ENCODE peak calls at places on chromosomes 7 and 10, in five cellular contexts. One of them, this sample, is unnamed.

GRCh38 chr10:70587045-70587658 is 15.4 kb downstream of the PRF1 start:
- DNase-seq in PC-9: no peak
- DNase-seq in dorsolateral prefrontal cortex: no peak
- DNase-seq in heart right ventricle: no peak
- DNase-seq in uterus: no peak
- DNase-seq in this sample: no peak

GRCh38 chr7:3332308-3332707 is 31.3 kb downstream of the SDK1 start:
- DNase-seq in PC-9: no peak
- DNase-seq in heart right ventricle: no peak
- DNase-seq in dorsolateral prefrontal cortex: no peak
- DNase-seq in uterus: no peak
- DNase-seq in this sample: no peak

GRCh38 chr7:87935373-87935706 is 1.3 kb downstream of the ADAM22 start:
- DNase-seq in dorsolateral prefrontal cortex: no peak
- DNase-seq in PC-9: no peak
- DNase-seq in uterus: no peak
- DNase-seq in heart right ventricle: no peak
- DNase-seq in this sample: no peak

GRCh38 chr7:116290740-116291139 is 80.4 kb downstream of the TES start:
- DNase-seq in PC-9: no peak
- DNase-seq in dorsolateral prefrontal cortex: no peak
- DNase-seq in uterus: no peak
- DNase-seq in heart right ventricle: no peak
- DNase-seq in this sample: no peak

GRCh38 chr10:33483124-33483794 is 148.8 kb upstream of the NRP1 start:
- DNase-seq in dorsolateral prefrontal cortex: no peak
- DNase-seq in PC-9: no peak
- DNase-seq in heart right ventricle: no peak
- DNase-seq in uterus: no peak
- DNase-seq in this sample: no peak

GRCh38 chr7:113797420-113797995 is 121.3 kb downstream of the PPP1R3A start:
- DNase-seq in heart right ventricle: no peak
- DNase-seq in dorsolateral prefrontal cortex: no peak
- DNase-seq in PC-9: no peak
- DNase-seq in uterus: no peak
- DNase-seq in this sample: no peak

GRCh38 chr7:4720225-4720624 is 38.1 kb downstream of the FOXK1 start:
- DNase-seq in uterus: no peak
- DNase-seq in heart right ventricle: no peak
- DNase-seq in PC-9: no peak
- DNase-seq in dorsolateral prefrontal cortex: no peak
- DNase-seq in this sample: no peak

GRCh38 chr7:131476740-131477139 is 79.7 kb downstream of the PODXL start:
- DNase-seq in PC-9: no peak
- DNase-seq in uterus: no peak
- DNase-seq in dorsolateral prefrontal cortex: no peak
- DNase-seq in heart right ventricle: no peak
- DNase-seq in this sample: no peak

GRCh38 chr7:98116656-98117461 is 10.2 kb downstream of the LMTK2 start:
- DNase-seq in dorsolateral prefrontal cortex: no peak
- DNase-seq in heart right ventricle: no peak
- DNase-seq in uterus: no peak
- DNase-seq in PC-9: peak
- DNase-seq in this sample: no peak

GRCh38 chr10:69567920-69568319 is 5.3 kb downstream of the NEUROG3 start:
- DNase-seq in PC-9: peak
- DNase-seq in dorsolateral prefrontal cortex: no peak
- DNase-seq in heart right ventricle: peak
- DNase-seq in uterus: no peak
- DNase-seq in this sample: peak

GRCh38 chr10:72334196-72334831 is 20.4 kb downstream of the DNAJB12 start:
- DNase-seq in PC-9: no peak
- DNase-seq in heart right ventricle: no peak
- DNase-seq in dorsolateral prefrontal cortex: peak
- DNase-seq in uterus: peak
- DNase-seq in this sample: no peak

GRCh38 chr7:87564290-87564963 is 36.3 kb downstream of the ABCB1 start:
- DNase-seq in uterus: no peak
- DNase-seq in heart right ventricle: no peak
- DNase-seq in dorsolateral prefrontal cortex: no peak
- DNase-seq in PC-9: peak
- DNase-seq in this sample: peak

GRCh38 chr10:42952358-42952757 is 124.5 kb upstream of the RET start:
- DNase-seq in uterus: peak
- DNase-seq in dorsolateral prefrontal cortex: peak
- DNase-seq in PC-9: peak
- DNase-seq in heart right ventricle: peak
- DNase-seq in this sample: peak

GRCh38 chr7:117682681-117683385 is 190.4 kb downstream of the CTTNBP2 start:
- DNase-seq in uterus: no peak
- DNase-seq in heart right ventricle: no peak
- DNase-seq in dorsolateral prefrontal cortex: no peak
- DNase-seq in PC-9: peak
- DNase-seq in this sample: no peak

GRCh38 chr7:55245271-55245723 is 119.8 kb upstream of the LANCL2 start:
- DNase-seq in dorsolateral prefrontal cortex: no peak
- DNase-seq in PC-9: peak
- DNase-seq in heart right ventricle: no peak
- DNase-seq in uterus: no peak
- DNase-seq in this sample: peak

GRCh38 chr7:66281678-66282593 is 76.8 kb downstream of the TPST1 start:
- DNase-seq in dorsolateral prefrontal cortex: peak
- DNase-seq in uterus: peak
- DNase-seq in PC-9: peak
- DNase-seq in heart right ventricle: peak
- DNase-seq in this sample: peak

GRCh38 chr7:112053405-112054069 is 152.7 kb downstream of the DOCK4 start:
- DNase-seq in dorsolateral prefrontal cortex: no peak
- DNase-seq in PC-9: no peak
- DNase-seq in heart right ventricle: no peak
- DNase-seq in uterus: no peak
- DNase-seq in this sample: no peak

GRCh38 chr7:33854951-33855350 is 50.4 kb upstream of the BMPER start:
- DNase-seq in dorsolateral prefrontal cortex: no peak
- DNase-seq in heart right ventricle: no peak
- DNase-seq in PC-9: no peak
- DNase-seq in uterus: no peak
- DNase-seq in this sample: no peak

GRCh38 chr7:79452032-79452494 is 1.4 kb downstream of the MAGI2 start:
- DNase-seq in dorsolateral prefrontal cortex: peak
- DNase-seq in uterus: peak
- DNase-seq in heart right ventricle: peak
- DNase-seq in PC-9: peak
- DNase-seq in this sample: peak

DNA sequence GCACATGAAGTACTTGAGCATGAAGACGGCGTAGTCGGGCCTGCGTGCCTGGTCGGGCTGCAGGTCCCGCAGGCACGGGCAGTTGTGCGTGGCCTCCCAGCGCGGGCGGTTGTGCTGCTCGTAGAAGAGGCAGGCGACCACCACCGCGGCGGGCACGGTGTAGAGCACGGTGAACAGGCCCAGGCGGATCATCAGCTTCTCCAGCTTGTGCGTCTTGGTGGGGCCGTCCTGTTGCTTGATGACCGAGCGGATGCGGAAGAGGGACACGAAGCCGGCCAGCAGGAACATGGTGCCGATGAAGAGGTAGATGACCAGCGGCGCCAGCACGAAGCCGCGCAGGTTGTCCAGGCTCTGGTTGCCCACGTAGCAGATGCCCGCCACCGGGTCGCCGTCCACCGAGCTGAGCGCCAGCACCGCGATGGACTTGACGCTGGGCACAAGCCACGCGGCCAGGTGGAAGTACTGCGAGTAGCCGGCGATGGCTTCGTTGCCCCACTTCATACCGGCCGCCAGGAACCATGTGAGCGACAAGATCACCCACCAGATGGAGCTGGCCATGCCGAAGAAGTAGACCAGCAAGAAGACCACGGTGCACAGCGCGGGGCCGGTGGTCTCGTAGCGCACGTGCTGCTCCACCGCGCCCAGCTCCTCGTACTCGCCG is 2.3 kb downstream of the FZD8 start:
- DNase-seq in dorsolateral prefrontal cortex: no peak
- DNase-seq in PC-9: no peak
- DNase-seq in uterus: peak
- DNase-seq in heart right ventricle: peak
- DNase-seq in this sample: no peak
- TF ChIP-seq CTCF in dorsolateral prefrontal cortex: no peak
- TF ChIP-seq CTCF in PC-9: no peak
- TF ChIP-seq CTCF in uterus: no peak
- TF ChIP-seq CTCF in heart right ventricle: no peak
- TF ChIP-seq CTCF in this sample: no peak

DNA sequence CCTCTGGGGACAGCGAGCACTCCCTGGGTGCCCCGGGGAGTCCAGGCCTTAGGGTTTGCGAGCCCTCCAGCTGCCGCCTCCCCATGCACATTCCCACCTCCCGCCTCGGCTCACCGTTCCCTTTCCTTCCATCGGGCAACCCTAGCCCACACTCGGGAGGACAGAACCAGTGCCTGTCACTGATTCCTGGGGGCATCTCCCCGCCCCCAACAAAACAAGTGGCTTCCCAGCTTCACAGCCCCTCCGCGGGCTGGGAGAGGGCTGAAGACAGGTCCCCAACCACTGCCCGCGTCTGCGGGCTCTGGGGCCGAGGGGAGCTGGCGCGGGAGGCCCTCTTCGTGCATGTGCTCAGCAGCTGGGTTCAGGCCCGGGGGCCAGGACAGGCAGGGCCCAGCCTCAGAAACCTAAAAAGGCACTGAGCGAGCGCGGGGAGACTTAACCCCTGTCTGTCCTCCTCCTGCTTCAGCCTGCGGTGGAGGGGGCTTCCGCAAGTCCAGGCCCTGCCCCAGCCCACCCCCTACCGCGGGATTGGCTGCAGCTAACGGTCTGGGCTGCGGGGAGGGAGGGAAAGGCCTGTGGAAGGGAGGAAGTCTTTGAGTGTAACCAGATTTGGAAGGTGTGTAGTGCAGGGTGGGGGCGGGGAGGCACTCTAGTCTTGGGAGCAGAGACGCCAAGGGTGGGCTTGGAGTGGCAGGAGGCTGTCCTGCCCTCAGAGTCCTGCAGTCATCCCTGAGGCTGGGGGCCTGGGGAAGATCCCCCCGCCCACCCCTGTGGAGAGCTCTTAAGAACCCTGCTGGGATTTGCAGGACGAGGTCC is 1.2 kb downstream of the FLNC start:
- DNase-seq in PC-9: peak
- DNase-seq in dorsolateral prefrontal cortex: no peak
- DNase-seq in uterus: peak
- DNase-seq in heart right ventricle: peak
- DNase-seq in this sample: no peak
- H3K27ac ChIP-seq in PC-9: no peak
- H3K27ac ChIP-seq in dorsolateral prefrontal cortex: peak
- H3K27ac ChIP-seq in uterus: peak
- H3K27ac ChIP-seq in heart right ventricle: peak
- H3K27ac ChIP-seq in this sample: no peak

DNA sequence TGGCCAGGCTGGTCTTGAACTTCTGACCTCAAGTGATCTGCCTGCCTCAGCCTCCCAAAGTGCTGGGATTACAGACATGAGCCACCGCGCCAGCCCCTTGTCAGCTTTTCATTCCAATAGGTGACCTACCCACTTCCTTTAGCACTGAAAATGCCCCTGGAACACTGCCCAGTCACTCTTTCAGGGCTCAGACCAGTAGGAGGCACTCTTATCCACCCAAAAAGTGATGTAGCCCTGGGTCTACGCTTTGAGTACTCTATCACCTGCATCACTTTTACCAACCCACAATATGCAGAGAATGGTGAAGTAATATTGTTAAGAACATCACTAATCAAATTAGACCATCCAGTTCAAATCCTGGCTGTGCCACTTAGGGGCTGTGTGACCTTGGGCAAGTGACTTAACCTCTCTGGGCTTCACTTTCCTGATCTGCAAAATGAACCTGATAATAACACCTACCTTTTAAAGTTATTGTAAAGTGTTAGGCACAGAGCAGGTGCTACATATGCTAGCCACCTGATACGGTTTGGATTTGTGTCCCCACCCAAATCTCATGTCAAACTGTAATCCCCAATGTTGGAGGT is 5.2 kb downstream of the CALN1 start:
- DNase-seq in PC-9: no peak
- DNase-seq in uterus: no peak
- DNase-seq in dorsolateral prefrontal cortex: no peak
- DNase-seq in heart right ventricle: no peak
- DNase-seq in this sample: no peak
- TF ChIP-seq CTCF in PC-9: no peak
- TF ChIP-seq CTCF in uterus: no peak
- TF ChIP-seq CTCF in dorsolateral prefrontal cortex: no peak
- TF ChIP-seq CTCF in heart right ventricle: no peak
- TF ChIP-seq CTCF in this sample: no peak

GRCh38 chr10:13328126-13328525 is 20.0 kb downstream of the SEPHS1 start:
- DNase-seq in heart right ventricle: no peak
- DNase-seq in uterus: no peak
- DNase-seq in dorsolateral prefrontal cortex: no peak
- DNase-seq in PC-9: no peak
- DNase-seq in this sample: no peak

GRCh38 chr10:13331641-13332040 is 16.5 kb downstream of the SEPHS1 start:
- DNase-seq in dorsolateral prefrontal cortex: no peak
- DNase-seq in uterus: no peak
- DNase-seq in heart right ventricle: no peak
- DNase-seq in PC-9: no peak
- DNase-seq in this sample: no peak

GRCh38 chr10:13329565-13329964 is 18.5 kb downstream of the SEPHS1 start:
- DNase-seq in PC-9: no peak
- DNase-seq in heart right ventricle: no peak
- DNase-seq in dorsolateral prefrontal cortex: no peak
- DNase-seq in uterus: no peak
- DNase-seq in this sample: no peak

GRCh38 chr10:13327516-13327915 is 20.6 kb downstream of the SEPHS1 start:
- DNase-seq in dorsolateral prefrontal cortex: no peak
- DNase-seq in PC-9: no peak
- DNase-seq in heart right ventricle: peak
- DNase-seq in uterus: no peak
- DNase-seq in this sample: no peak

GRCh38 chr10:13328588-13328987 is 19.5 kb downstream of the SEPHS1 start:
- DNase-seq in uterus: no peak
- DNase-seq in heart right ventricle: no peak
- DNase-seq in dorsolateral prefrontal cortex: no peak
- DNase-seq in PC-9: no peak
- DNase-seq in this sample: no peak
- H3K27ac ChIP-seq in uterus: no peak
- H3K27ac ChIP-seq in heart right ventricle: no peak
- H3K27ac ChIP-seq in dorsolateral prefrontal cortex: no peak
- H3K27ac ChIP-seq in PC-9: no peak
- H3K27ac ChIP-seq in this sample: no peak

GRCh38 chr10:101444058-101444457 is 90.1 kb downstream of the BTRC start:
- DNase-seq in PC-9: no peak
- DNase-seq in dorsolateral prefrontal cortex: no peak
- DNase-seq in uterus: no peak
- DNase-seq in heart right ventricle: no peak
- DNase-seq in this sample: no peak
- TF ChIP-seq CTCF in PC-9: no peak
- TF ChIP-seq CTCF in dorsolateral prefrontal cortex: no peak
- TF ChIP-seq CTCF in uterus: no peak
- TF ChIP-seq CTCF in heart right ventricle: no peak
- TF ChIP-seq CTCF in this sample: no peak